ENCODE peak calls at places on chromosomes 11 and 22, in ten cellular contexts. B is body of pancreas, D is omental fat pad, K is foreskin keratinocyte, T is endothelial cell, H is heart right ventricle, E is kidney, U is dorsolateral prefrontal cortex, J is CD14-positive monocyte, V is pancreas. P is an unnamed sample.

GRCh38 chr22:22655452-22656108 is 11.2 kb downstream of the GGTLC2 start:
- DNase-seq in T (no peak), J (no peak), D (no peak), V (no peak), U (no peak), B (no peak), H (no peak), K (no peak), E (no peak), P (no peak)

GRCh38 chr11:62120466-62120865 is 3.3 kb upstream of the INCENP start:
- DNase-seq in D (no peak), T (no peak), U (no peak), E (no peak), H (no peak), B (no peak), V (no peak), J (no peak), K (no peak), P (no peak)

GRCh38 chr11:123509737-123510578 is 79.9 kb downstream of the GRAMD1B start:
- DNase-seq in T (peak; percentile 59), J (no peak), H (no peak), E (no peak), U (peak; percentile 85), V (no peak), D (no peak), B (peak; percentile 28), K (peak; percentile 56), P (no peak)

GRCh38 chr22:25838960-25839741 is 97.2 kb downstream of the MYO18B start:
- DNase-seq in V (no peak), D (no peak), B (no peak), K (no peak), U (no peak), H (no peak), J (no peak), E (no peak), T (no peak), P (no peak)

GRCh38 chr11:2807801-2808241 is 77.8 kb downstream of the CDKN1C start:
- DNase-seq in D (peak; percentile 14), V (peak; percentile 67), B (peak; percentile 18), U (peak; percentile 36), H (no peak), T (no peak), E (peak; percentile 61), K (no peak), J (peak; percentile 41), P (no peak)

GRCh38 chr11:9072790-9073189 is 18.6 kb downstream of the SCUBE2 start:
- DNase-seq in E (no peak), B (no peak), J (no peak), T (no peak), K (no peak), H (no peak), U (no peak), D (no peak), V (no peak), P (no peak)

GRCh38 chr22:41683052-41683451 is 5.6 kb downstream of the SNU13 start:
- DNase-seq in J (peak; percentile 13), B (no peak), D (no peak), E (no peak), U (no peak), V (no peak), T (no peak), K (no peak), H (no peak), P (no peak)

GRCh38 chr11:1300569-1301187 is 8.8 kb downstream of the TOLLIP start:
- DNase-seq in B (peak; percentile 89), D (no peak), T (no peak), E (peak; percentile 64), V (peak; percentile 91), U (no peak), K (no peak), H (no peak), J (no peak), P (no peak)

GRCh38 chr11:70881948-70882715 is 370.2 kb downstream of the SHANK2 start:
- DNase-seq in B (no peak), E (peak; percentile 42), U (no peak), T (no peak), D (no peak), H (no peak), V (peak; percentile 10), K (no peak), J (no peak), P (no peak)

GRCh38 chr11:67270256-67271211 is 4.3 kb downstream of the GRK2 start:
- DNase-seq in K (peak; percentile 75), D (no peak), V (no peak), U (peak; percentile 45), B (peak; percentile 56), J (peak; percentile 49), H (peak; percentile 74), T (peak; percentile 67), E (peak; percentile 87), P (no peak)

GRCh38 chr11:78958444-78958843 is 383.8 kb upstream of the NARS2 start:
- DNase-seq in H (no peak), T (no peak), K (no peak), B (no peak), J (no peak), E (no peak), U (no peak), V (no peak), D (no peak), P (no peak)

GRCh38 chr11:78961938-78962701 is 387.5 kb upstream of the NARS2 start:
- DNase-seq in V (no peak), H (no peak), B (peak; percentile 49), T (peak; percentile 71), D (no peak), E (peak; percentile 79), J (no peak), K (no peak), U (no peak), P (no peak)

GRCh38 chr11:78957481-78958245 is 383.0 kb upstream of the NARS2 start:
- DNase-seq in J (no peak), D (no peak), E (no peak), H (no peak), V (no peak), U (no peak), B (no peak), T (no peak), K (peak; percentile 47), P (no peak)

GRCh38 chr11:78961186-78961782 is 386.6 kb upstream of the NARS2 start:
- DNase-seq in U (no peak), E (no peak), D (no peak), H (peak; percentile 17), T (peak; percentile 50), V (no peak), J (no peak), K (peak; percentile 77), B (peak; percentile 64), P (peak; percentile 25)
- TF ChIP-seq CTCF in U (no peak), E (peak; percentile 69), D (no peak), H (peak; percentile 51), T (no peak), V (peak; percentile 46), J (peak; percentile 18), K (peak; percentile 75), B (no peak), P (no peak)

DNA sequence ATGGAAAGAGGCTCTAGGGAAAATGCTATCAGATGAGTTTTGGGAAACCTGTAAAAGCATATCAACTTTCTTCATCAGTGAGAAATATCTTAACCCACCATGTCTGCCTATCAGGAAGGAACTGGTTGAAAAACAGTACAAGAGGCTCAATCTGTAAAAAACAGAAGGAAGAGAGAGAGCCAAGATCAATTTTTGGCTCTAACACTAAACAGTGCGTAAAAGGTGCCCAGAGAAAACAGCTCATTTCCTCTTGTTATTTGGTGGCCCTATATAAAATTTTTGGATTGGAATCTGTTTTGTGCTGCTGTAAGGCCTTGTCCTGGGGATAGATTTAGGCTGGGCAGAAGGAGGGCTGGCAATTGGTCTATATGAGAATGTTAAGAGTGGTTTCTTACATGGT is 12.0 kb downstream of the MS4A2 start:
- DNase-seq in B (no peak), E (no peak), T (no peak), H (no peak), D (no peak), K (no peak), J (no peak), U (no peak), V (no peak), P (no peak)
- TF ChIP-seq CTCF in B (no peak), E (no peak), T (no peak), H (no peak), D (no peak), K (no peak), J (no peak), U (no peak), V (no peak), P (no peak)

GRCh38 chr11:57135020-57135751 is 46.6 kb upstream of the LRRC55 start:
- DNase-seq in U (no peak), E (no peak), D (no peak), V (no peak), J (no peak), B (no peak), H (no peak), T (no peak), K (no peak), P (no peak)

GRCh38 chr11:57126766-57127400 is 54.9 kb upstream of the LRRC55 start:
- DNase-seq in U (no peak), H (no peak), V (no peak), B (no peak), J (no peak), K (no peak), T (no peak), D (no peak), E (no peak), P (no peak)

GRCh38 chr11:57134284-57134683 is 47.5 kb upstream of the LRRC55 start:
- DNase-seq in T (no peak), V (no peak), J (no peak), U (no peak), D (no peak), H (no peak), B (no peak), K (no peak), E (no peak), P (no peak)

GRCh38 chr11:57133616-57134015 is 48.1 kb upstream of the LRRC55 start:
- DNase-seq in B (no peak), T (no peak), H (no peak), J (no peak), U (no peak), D (no peak), K (no peak), E (no peak), V (no peak), P (no peak)

DNA sequence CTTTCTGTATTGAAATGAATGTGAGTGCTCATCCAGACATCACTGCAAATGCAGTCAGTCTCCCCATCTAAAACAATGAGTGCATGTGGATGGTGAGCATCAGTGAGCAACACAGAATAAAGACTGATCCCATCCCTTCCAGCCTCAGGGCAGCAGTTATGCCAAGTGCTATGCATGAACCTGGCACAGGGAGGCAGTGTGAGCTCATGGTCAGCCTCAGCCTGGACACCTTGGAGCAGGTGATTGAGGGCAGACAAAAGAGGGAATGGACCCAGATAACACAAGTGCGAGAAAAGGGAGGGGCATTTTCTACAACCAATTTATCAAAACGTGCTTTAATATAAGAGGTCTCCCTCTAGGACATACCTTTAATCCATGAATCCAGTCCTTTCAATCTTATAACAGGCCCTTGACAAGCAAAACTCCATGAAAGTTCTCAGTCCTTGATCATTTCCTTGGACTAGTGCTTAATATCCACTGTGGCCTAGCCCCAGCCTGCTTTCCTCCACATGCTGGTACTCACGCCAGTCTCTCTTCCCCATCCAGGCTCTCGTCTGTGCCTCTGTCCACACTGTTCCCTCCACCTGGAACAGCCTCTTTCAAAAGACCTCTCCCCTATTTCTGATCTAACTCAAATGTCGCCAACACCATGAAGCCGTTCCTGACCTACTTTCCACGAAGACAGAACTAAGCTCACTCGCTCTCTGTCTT is 50.5 kb upstream of the LRRC55 start:
- DNase-seq in D (no peak), E (no peak), V (no peak), J (no peak), H (peak; percentile 14), U (no peak), T (peak; percentile 60), B (peak; percentile 21), K (peak; percentile 36), P (no peak)
- TF ChIP-seq CTCF in D (no peak), E (peak; percentile 70), V (peak; percentile 24), J (peak; percentile 16), H (peak; percentile 73), U (no peak), T (peak; percentile 62), B (no peak), K (peak; percentile 74), P (peak; percentile 26)

GRCh38 chr11:115678942-115679341 is 174.7 kb upstream of the CADM1 start:
- DNase-seq in K (no peak), D (no peak), B (no peak), H (peak; percentile 25), E (no peak), T (peak; percentile 53), V (no peak), U (no peak), J (no peak), P (no peak)
- TF ChIP-seq CTCF in K (peak; percentile 52), D (no peak), B (no peak), H (peak; percentile 34), E (no peak), T (no peak), V (no peak), U (no peak), J (no peak), P (no peak)